ENCODE peak calls at places on chromosomes 1 and 21, in four cellular contexts. One of them, this sample, is unnamed.
A peak's percentile ranks its signal among the peaks of the same experiment; 100 is the strongest.

GRCh38 chr1:43766086-43766784 is 58.9 kb downstream of the ST3GAL3 start:
- DNase-seq in activated CD8-positive, alpha-beta memory T cell treated with anti-CD3 and anti-CD28 coated beads for 24 hours: no peak
- DNase-seq in DMS 273 treated with DMSO at 0.1 percent for 48 hours: no peak
- DNase-seq in EH: no peak
- DNase-seq in this sample: no peak

GRCh38 chr21:41557884-41558283 is 49.9 kb upstream of the TMPRSS2 start:
- DNase-seq in EH: no peak
- DNase-seq in activated CD8-positive, alpha-beta memory T cell treated with anti-CD3 and anti-CD28 coated beads for 24 hours: no peak
- DNase-seq in DMS 273 treated with DMSO at 0.1 percent for 48 hours: no peak
- DNase-seq in this sample: no peak

GRCh38 chr1:156356875-156357534 is 12.0 kb upstream of the RHBG start:
- DNase-seq in activated CD8-positive, alpha-beta memory T cell treated with anti-CD3 and anti-CD28 coated beads for 24 hours: peak; percentile 82
- DNase-seq in EH: peak; percentile 40
- DNase-seq in DMS 273 treated with DMSO at 0.1 percent for 48 hours: peak; percentile 13
- DNase-seq in this sample: no peak

GRCh38 chr1:201562257-201562656 is 23.3 kb downstream of the NAV1 start:
- DNase-seq in DMS 273 treated with DMSO at 0.1 percent for 48 hours: no peak
- DNase-seq in EH: peak; percentile 97
- DNase-seq in activated CD8-positive, alpha-beta memory T cell treated with anti-CD3 and anti-CD28 coated beads for 24 hours: no peak
- DNase-seq in this sample: no peak

GRCh38 chr1:93061895-93062792 is 16.9 kb upstream of the MTF2 start:
- DNase-seq in DMS 273 treated with DMSO at 0.1 percent for 48 hours: peak; percentile 50
- DNase-seq in activated CD8-positive, alpha-beta memory T cell treated with anti-CD3 and anti-CD28 coated beads for 24 hours: no peak
- DNase-seq in EH: peak; percentile 49
- DNase-seq in this sample: peak; percentile 16

GRCh38 chr21:34726627-34727337 is 58.0 kb downstream of the CLIC6 start:
- DNase-seq in DMS 273 treated with DMSO at 0.1 percent for 48 hours: no peak
- DNase-seq in activated CD8-positive, alpha-beta memory T cell treated with anti-CD3 and anti-CD28 coated beads for 24 hours: no peak
- DNase-seq in EH: peak; percentile 86
- DNase-seq in this sample: no peak

GRCh38 chr1:177756161-177756560 is 213.7 kb downstream of the SEC16B start:
- DNase-seq in EH: no peak
- DNase-seq in activated CD8-positive, alpha-beta memory T cell treated with anti-CD3 and anti-CD28 coated beads for 24 hours: no peak
- DNase-seq in DMS 273 treated with DMSO at 0.1 percent for 48 hours: no peak
- DNase-seq in this sample: no peak

GRCh38 chr1:11918779-11919519 is 7.3 kb downstream of the KIAA2013 start:
- DNase-seq in DMS 273 treated with DMSO at 0.1 percent for 48 hours: no peak
- DNase-seq in activated CD8-positive, alpha-beta memory T cell treated with anti-CD3 and anti-CD28 coated beads for 24 hours: no peak
- DNase-seq in EH: peak; percentile 89
- DNase-seq in this sample: peak; percentile 76

GRCh38 chr1:212794561-212795014 is 2.9 kb downstream of the TATDN3 start:
- DNase-seq in activated CD8-positive, alpha-beta memory T cell treated with anti-CD3 and anti-CD28 coated beads for 24 hours: no peak
- DNase-seq in EH: no peak
- DNase-seq in DMS 273 treated with DMSO at 0.1 percent for 48 hours: no peak
- DNase-seq in this sample: no peak

GRCh38 chr21:15430023-15430422 is 299.8 kb upstream of the USP25 start:
- DNase-seq in activated CD8-positive, alpha-beta memory T cell treated with anti-CD3 and anti-CD28 coated beads for 24 hours: no peak
- DNase-seq in EH: no peak
- DNase-seq in DMS 273 treated with DMSO at 0.1 percent for 48 hours: no peak
- DNase-seq in this sample: peak; percentile 12

GRCh38 chr1:22527555-22528296 is 35.6 kb upstream of the EPHA8 start:
- DNase-seq in EH: peak; percentile 24
- DNase-seq in activated CD8-positive, alpha-beta memory T cell treated with anti-CD3 and anti-CD28 coated beads for 24 hours: no peak
- DNase-seq in DMS 273 treated with DMSO at 0.1 percent for 48 hours: no peak
- DNase-seq in this sample: no peak

GRCh38 chr1:228065543-228066347 is 16.8 kb upstream of the ARF1 start:
- DNase-seq in activated CD8-positive, alpha-beta memory T cell treated with anti-CD3 and anti-CD28 coated beads for 24 hours: no peak
- DNase-seq in DMS 273 treated with DMSO at 0.1 percent for 48 hours: no peak
- DNase-seq in EH: no peak
- DNase-seq in this sample: no peak

GRCh38 chr1:225437710-225438437 is 10.0 kb upstream of the LBR start:
- DNase-seq in EH: peak; percentile 53
- DNase-seq in DMS 273 treated with DMSO at 0.1 percent for 48 hours: no peak
- DNase-seq in activated CD8-positive, alpha-beta memory T cell treated with anti-CD3 and anti-CD28 coated beads for 24 hours: no peak
- DNase-seq in this sample: no peak

GRCh38 chr1:68225781-68226180 is 6.5 kb downstream of the WLS start:
- DNase-seq in activated CD8-positive, alpha-beta memory T cell treated with anti-CD3 and anti-CD28 coated beads for 24 hours: no peak
- DNase-seq in EH: peak; percentile 37
- DNase-seq in DMS 273 treated with DMSO at 0.1 percent for 48 hours: no peak
- DNase-seq in this sample: no peak

GRCh38 chr21:28974531-28975227 is 18.0 kb downstream of the LTN1 start:
- DNase-seq in DMS 273 treated with DMSO at 0.1 percent for 48 hours: no peak
- DNase-seq in activated CD8-positive, alpha-beta memory T cell treated with anti-CD3 and anti-CD28 coated beads for 24 hours: no peak
- DNase-seq in EH: peak; percentile 56
- DNase-seq in this sample: no peak

GRCh38 chr1:51564124-51564523 is 45.1 kb upstream of the EPS15 start:
- DNase-seq in activated CD8-positive, alpha-beta memory T cell treated with anti-CD3 and anti-CD28 coated beads for 24 hours: no peak
- DNase-seq in EH: peak; percentile 61
- DNase-seq in DMS 273 treated with DMSO at 0.1 percent for 48 hours: no peak
- DNase-seq in this sample: no peak